ENCODE peak calls at places on chromosomes 1 and 21, in nine cellular contexts. Y is RWPE1; I is uterus; C is MCF 10A; E is H9; A is GM23338; H is DND-41; X is endothelial cell of umbilical vein; W is CD4-positive, alpha-beta T cell. R is an unnamed sample.

GRCh38 chr1:63643926-63644325 is 50.7 kb downstream of the PGM1 start:
- DNase-seq in Y (no peak), I (no peak), C (no peak), E (no peak), A (no peak), H (no peak), X (no peak), W (no peak), R (no peak)

GRCh38 chr1:234768569-234769283 is 158.7 kb upstream of the IRF2BP2 start:
- DNase-seq in Y (no peak), I (no peak), C (no peak), E (no peak), A (no peak), H (no peak), X (no peak), W (peak; percentile 54), R (no peak)

GRCh38 chr1:200245492-200245891 is 164.3 kb downstream of the ZNF281 start:
- DNase-seq in Y (no peak), I (no peak), C (peak; percentile 38), E (no peak), A (no peak), H (no peak), X (no peak), W (no peak), R (no peak)

GRCh38 chr1:159944623-159945455 is 574 bp downstream of the IGSF9 start:
- DNase-seq in Y (peak; percentile 36), I (no peak), C (no peak), E (peak; percentile 33), A (peak; percentile 65), H (no peak), X (no peak), W (no peak), R (no peak)

GRCh38 chr1:17071794-17072193 is 18.0 kb upstream of the SDHB start:
- DNase-seq in Y (no peak), I (no peak), C (no peak), E (no peak), A (no peak), H (no peak), X (no peak), W (no peak), R (no peak)

GRCh38 chr1:205633421-205633976 is 1.7 kb upstream of the ELK4 start:
- DNase-seq in Y (peak; percentile 34), I (no peak), C (peak; percentile 88), E (no peak), A (no peak), H (no peak), X (peak; percentile 86), W (no peak), R (peak; percentile 65)

GRCh38 chr1:43563779-43564616 is 33.3 kb downstream of the PTPRF start:
- DNase-seq in Y (no peak), I (peak; percentile 83), C (no peak), E (no peak), A (peak; percentile 31), H (no peak), X (no peak), W (no peak), R (peak; percentile 89)

GRCh38 chr1:79988401-79988800 is 981.9 kb upstream of the ADGRL4 start:
- DNase-seq in Y (no peak), I (no peak), C (no peak), E (no peak), A (no peak), H (no peak), X (no peak), W (no peak), R (no peak)

GRCh38 chr1:149942207-149942606 is 5.5 kb upstream of the MTMR11 start:
- DNase-seq in Y (peak; percentile 28), I (no peak), C (peak; percentile 28), E (peak; percentile 67), A (peak; percentile 77), H (no peak), X (peak; percentile 57), W (no peak), R (peak; percentile 45)

GRCh38 chr1:47317841-47318240 is 3.9 kb upstream of the STIL start:
- DNase-seq in Y (no peak), I (no peak), C (no peak), E (no peak), A (no peak), H (no peak), X (no peak), W (no peak), R (peak; percentile 69)

GRCh38 chr1:230130172-230130944 is 63.3 kb downstream of the GALNT2 start:
- DNase-seq in Y (no peak), I (no peak), C (no peak), E (no peak), A (no peak), H (no peak), X (no peak), W (no peak), R (no peak)

GRCh38 chr1:77889240-77889637 is 815 bp downstream of the NEXN start:
- DNase-seq in Y (peak; percentile 42), I (no peak), C (peak; percentile 53), E (no peak), A (peak; percentile 63), H (no peak), X (peak; percentile 76), W (no peak), R (peak; percentile 47)

GRCh38 chr1:21511579-21512522 is 2.6 kb downstream of the ALPL start:
- DNase-seq in Y (no peak), I (no peak), C (peak; percentile 33), E (no peak), A (no peak), H (no peak), X (no peak), W (no peak), R (no peak)

GRCh38 chr21:32516729-32517649 is 68.3 kb downstream of the TCP10L start:
- DNase-seq in Y (peak; percentile 26), I (peak; percentile 41), C (peak; percentile 89), E (no peak), A (no peak), H (no peak), X (peak; percentile 94), W (no peak), R (peak; percentile 54)
- TF ChIP-seq CTCF in Y (no peak), I (no peak), C (no peak), E (no peak), A (no peak), H (no peak), X (no peak), W (no peak), R (no peak)

GRCh38 chr1:161365207-161365606 is 2.5 kb downstream of the CFAP126 start:
- DNase-seq in Y (no peak), I (no peak), C (no peak), E (no peak), A (no peak), H (no peak), X (no peak), W (no peak), R (no peak)

GRCh38 chr1:161364332-161364731 is 3.3 kb downstream of the CFAP126 start:
- DNase-seq in Y (no peak), I (no peak), C (no peak), E (no peak), A (no peak), H (no peak), X (no peak), W (no peak), R (no peak)

GRCh38 chr1:161373442-161373841 is 5.8 kb upstream of the CFAP126 start:
- DNase-seq in Y (no peak), I (no peak), C (no peak), E (no peak), A (no peak), H (no peak), X (no peak), W (no peak), R (no peak)

DNA sequence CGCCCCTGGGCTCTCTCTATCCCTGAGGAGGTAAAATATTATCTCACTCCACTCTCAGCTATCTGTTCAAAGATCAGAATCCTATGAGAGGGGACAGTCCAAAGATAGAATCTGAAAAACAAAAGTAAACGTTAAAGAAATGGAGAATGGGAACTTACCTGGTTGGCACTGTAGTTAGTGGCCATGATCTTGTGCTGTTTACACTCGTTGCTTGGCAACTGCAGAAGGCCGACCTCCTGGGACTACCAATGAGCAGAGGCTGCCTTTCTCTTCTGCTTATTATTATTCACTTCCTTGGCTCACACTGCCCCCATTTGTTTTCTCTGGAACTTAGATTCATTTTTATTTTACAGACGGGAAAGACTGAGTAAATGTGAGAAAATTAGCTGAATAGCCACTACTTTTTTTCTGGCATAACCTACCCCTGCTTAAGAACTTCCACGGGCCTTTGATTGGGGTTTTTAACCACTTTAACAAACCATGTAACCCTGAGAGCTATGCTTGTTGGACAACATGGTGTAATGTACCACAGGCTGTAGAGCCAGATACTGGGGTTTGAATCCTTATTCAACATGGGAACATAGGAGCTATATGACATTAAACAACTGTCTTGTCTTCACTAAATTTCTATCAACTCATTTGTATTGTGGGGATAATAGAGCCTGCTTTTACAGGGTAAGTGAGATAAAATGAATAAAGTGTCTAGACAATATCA is at the start of gene CFAP126:
- DNase-seq in Y (peak; percentile 78), I (no peak), C (peak; percentile 75), E (peak; percentile 85), A (peak; percentile 91), H (no peak), X (peak; percentile 81), W (no peak), R (peak; percentile 22)
- TF ChIP-seq CTCF in Y (no peak), I (no peak), C (no peak), E (peak; percentile 23), A (no peak), H (no peak), X (peak; percentile 9), W (no peak), R (peak; percentile 56)

DNA sequence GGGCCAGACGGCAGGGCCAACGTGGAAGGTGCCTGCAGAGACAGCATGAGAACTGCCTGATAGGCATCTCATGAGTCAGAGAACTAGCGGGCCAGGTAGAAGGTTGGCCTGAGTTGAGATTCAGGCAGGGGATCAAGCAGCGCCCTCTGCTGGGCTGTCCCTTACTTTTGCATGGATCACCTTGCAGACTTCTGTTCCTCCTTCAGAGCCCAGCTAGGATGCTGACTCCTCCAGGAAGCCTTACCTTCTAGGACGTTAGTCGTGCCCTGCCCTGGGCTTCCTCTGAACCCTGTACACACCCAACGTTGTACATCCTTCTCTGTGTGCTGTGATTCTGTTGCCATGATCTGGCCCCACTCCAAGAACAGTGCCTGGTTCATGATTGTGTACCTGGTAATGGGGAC is 231.3 kb upstream of the VAMP3 start:
- DNase-seq in Y (peak; percentile 50), I (no peak), C (peak; percentile 85), E (peak; percentile 90), A (peak; percentile 90), H (peak; percentile 16), X (peak; percentile 34), W (no peak), R (peak; percentile 82)
- TF ChIP-seq CTCF in Y (peak; percentile 24), I (no peak), C (peak; percentile 61), E (peak; percentile 87), A (peak; percentile 62), H (peak; percentile 48), X (peak; percentile 62), W (no peak), R (peak; percentile 93)

DNA sequence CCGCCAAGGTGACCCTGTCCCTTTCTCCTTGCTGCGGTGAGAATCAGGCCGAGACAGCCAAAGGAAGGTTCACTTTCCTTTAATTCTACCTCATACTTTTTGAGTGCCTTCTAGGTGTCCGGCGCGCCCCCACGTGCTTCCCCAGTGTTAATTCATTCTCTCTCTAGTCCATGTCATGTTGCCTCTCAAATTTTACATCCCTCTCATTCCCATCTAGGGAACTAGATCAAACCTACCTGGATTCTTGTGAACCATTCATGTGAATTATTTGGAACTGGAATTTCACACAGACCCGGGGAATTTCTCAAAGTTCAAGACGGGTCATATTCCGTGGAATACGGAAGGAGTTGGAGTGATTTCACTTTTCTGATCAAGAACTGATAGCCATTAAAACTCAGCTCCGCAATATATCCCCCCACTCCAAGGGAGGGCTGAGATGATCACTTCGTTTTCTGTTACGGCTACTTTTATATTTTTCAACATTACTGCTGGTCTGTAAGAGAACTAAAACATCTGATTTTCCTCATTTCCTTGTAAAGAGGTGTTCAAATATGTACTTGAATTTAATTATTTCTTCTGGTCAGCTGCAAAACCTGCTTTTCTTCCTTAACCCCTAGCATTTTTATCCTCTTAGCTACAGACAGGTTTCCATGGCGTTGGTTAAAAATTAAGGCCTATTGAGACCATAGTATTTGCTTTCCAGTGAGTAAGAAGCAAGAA is 1.0 kb upstream of the ENO1 start:
- DNase-seq in Y (no peak), I (peak; percentile 61), C (no peak), E (no peak), A (no peak), H (no peak), X (no peak), W (no peak), R (peak; percentile 60)
- TF ChIP-seq CTCF in Y (no peak), I (peak; percentile 7), C (peak; percentile 16), E (peak; percentile 30), A (peak; percentile 25), H (peak; percentile 61), X (peak; percentile 16), W (peak; percentile 43), R (peak; percentile 55)